ENCODE peak calls at places on chromosomes 3 and 15, in four cellular contexts. One of them, this sample, is unnamed.

GRCh38 chr3:117919611-117920010 is 1115.0 kb downstream of the IGSF11 start:
- DNase-seq in A549: no peak
- DNase-seq in K562: no peak
- DNase-seq in GM12878: no peak
- DNase-seq in this sample: no peak

GRCh38 chr3:192929755-192930491 is 12.3 kb upstream of the MB21D2 start:
- DNase-seq in A549: no peak
- DNase-seq in K562: no peak
- DNase-seq in GM12878: no peak
- DNase-seq in this sample: no peak

GRCh38 chr3:66302288-66302687 is 81.5 kb downstream of the SLC25A26 start:
- DNase-seq in A549: no peak
- DNase-seq in K562: no peak
- DNase-seq in GM12878: no peak
- DNase-seq in this sample: no peak

GRCh38 chr15:36925671-36926421 is 174.5 kb downstream of the MEIS2 start:
- DNase-seq in A549: no peak
- DNase-seq in K562: no peak
- DNase-seq in GM12878: no peak
- DNase-seq in this sample: no peak

GRCh38 chr15:82968066-82968465 is 15.5 kb upstream of the HOMER2 start:
- DNase-seq in A549: no peak
- DNase-seq in K562: no peak
- DNase-seq in GM12878: no peak
- DNase-seq in this sample: no peak

GRCh38 chr3:158103131-158103955 is 2.9 kb downstream of the SHOX2 start:
- DNase-seq in A549: no peak
- DNase-seq in K562: no peak
- DNase-seq in GM12878: no peak
- DNase-seq in this sample: no peak

GRCh38 chr3:39181408-39182335 is 10.7 kb downstream of the XIRP1 start:
- DNase-seq in A549: no peak
- DNase-seq in K562: no peak
- DNase-seq in GM12878: no peak
- DNase-seq in this sample: no peak

GRCh38 chr3:196016485-196016884 is 65.4 kb downstream of the TFRC start:
- DNase-seq in A549: no peak
- DNase-seq in K562: no peak
- DNase-seq in GM12878: no peak
- DNase-seq in this sample: peak; percentile 83

GRCh38 chr3:73291541-73291940 is 230.1 kb downstream of the EBLN2 start:
- DNase-seq in A549: no peak
- DNase-seq in K562: no peak
- DNase-seq in GM12878: no peak
- DNase-seq in this sample: no peak

GRCh38 chr15:51864408-51865056 is 35.1 kb downstream of the TMOD3 start:
- DNase-seq in A549: no peak
- DNase-seq in K562: no peak
- DNase-seq in GM12878: no peak
- DNase-seq in this sample: peak; percentile 47

GRCh38 chr3:195913382-195913781 is 5.0 kb upstream of the TNK2 start:
- DNase-seq in A549: no peak
- DNase-seq in K562: no peak
- DNase-seq in GM12878: no peak
- DNase-seq in this sample: peak; percentile 12

GRCh38 chr3:129526121-129526900 is 2.1 kb upstream of the RHO start:
- DNase-seq in A549: no peak
- DNase-seq in K562: no peak
- DNase-seq in GM12878: peak; percentile 25
- DNase-seq in this sample: peak; percentile 8

GRCh38 chr15:80780416-80781221 is 1.4 kb downstream of the CEMIP start:
- DNase-seq in A549: peak; percentile 41
- DNase-seq in K562: peak; percentile 38
- DNase-seq in GM12878: no peak
- DNase-seq in this sample: peak; percentile 62

GRCh38 chr3:106392905-106393304 is 524.1 kb upstream of the CBLB start:
- DNase-seq in A549: no peak
- DNase-seq in K562: no peak
- DNase-seq in GM12878: no peak
- DNase-seq in this sample: peak; percentile 26

GRCh38 chr15:93331545-93332117 is 242.6 kb upstream of the RGMA start:
- DNase-seq in A549: no peak
- DNase-seq in K562: no peak
- DNase-seq in GM12878: no peak
- DNase-seq in this sample: no peak

GRCh38 chr15:70875001-70875782 is 17.0 kb downstream of the THAP10 start:
- DNase-seq in A549: peak; percentile 42
- DNase-seq in K562: no peak
- DNase-seq in GM12878: no peak
- DNase-seq in this sample: peak; percentile 58

GRCh38 chr15:73724211-73724610 is 28.9 kb downstream of the INSYN1 start:
- DNase-seq in A549: no peak
- DNase-seq in K562: no peak
- DNase-seq in GM12878: no peak
- DNase-seq in this sample: no peak

GRCh38 chr3:112503304-112503972 is 4.2 kb upstream of the BTLA start:
- DNase-seq in A549: no peak
- DNase-seq in K562: no peak
- DNase-seq in GM12878: no peak
- DNase-seq in this sample: no peak

GRCh38 chr3:165193392-165194268 is 2.6 kb downstream of the SLITRK3 start:
- DNase-seq in A549: no peak
- DNase-seq in K562: no peak
- DNase-seq in GM12878: no peak
- DNase-seq in this sample: no peak

GRCh38 chr15:99197861-99198260 is 51.5 kb downstream of the TTC23 start:
- DNase-seq in A549: no peak
- DNase-seq in K562: no peak
- DNase-seq in GM12878: no peak
- DNase-seq in this sample: peak; percentile 44

GRCh38 chr3:105944281-105944680 is 75.5 kb upstream of the CBLB start:
- DNase-seq in A549: no peak
- DNase-seq in K562: no peak
- DNase-seq in GM12878: no peak
- DNase-seq in this sample: peak; percentile 58

GRCh38 chr3:79032686-79033318 is 735.0 kb downstream of the ROBO1 start:
- DNase-seq in A549: peak; percentile 69
- DNase-seq in K562: no peak
- DNase-seq in GM12878: no peak
- DNase-seq in this sample: peak; percentile 67

GRCh38 chr15:33234019-33234418 is 39.5 kb upstream of the FMN1 start:
- DNase-seq in A549: peak; percentile 65
- DNase-seq in K562: no peak
- DNase-seq in GM12878: no peak
- DNase-seq in this sample: peak; percentile 45

GRCh38 chr15:94576889-94577533 is 345.6 kb downstream of the MCTP2 start:
- DNase-seq in A549: peak; percentile 26
- DNase-seq in K562: peak; percentile 52
- DNase-seq in GM12878: no peak
- DNase-seq in this sample: no peak

GRCh38 chr3:15585111-15585844 is 16.1 kb downstream of the HACL1 start:
- DNase-seq in A549: no peak
- DNase-seq in K562: no peak
- DNase-seq in GM12878: no peak
- DNase-seq in this sample: peak; percentile 30

GRCh38 chr15:37877851-37878577 is 56.4 kb upstream of the TMCO5A start:
- DNase-seq in A549: no peak
- DNase-seq in K562: no peak
- DNase-seq in GM12878: no peak
- DNase-seq in this sample: peak; percentile 92

GRCh38 chr3:53154731-53155320 is 6.2 kb upstream of the PRKCD start:
- DNase-seq in A549: no peak
- DNase-seq in K562: no peak
- DNase-seq in GM12878: no peak
- DNase-seq in this sample: no peak

GRCh38 chr3:171753665-171754408 is 56.4 kb downstream of the PLD1 start:
- DNase-seq in A549: no peak
- DNase-seq in K562: no peak
- DNase-seq in GM12878: no peak
- DNase-seq in this sample: peak; percentile 86

GRCh38 chr15:64774556-64775523 is 549 bp downstream of the RBPMS2 start:
- DNase-seq in A549: peak; percentile 33
- DNase-seq in K562: peak; percentile 53
- DNase-seq in GM12878: no peak
- DNase-seq in this sample: no peak

GRCh38 chr3:52319921-52320595 is 3.9 kb downstream of the DNAH1 start:
- DNase-seq in A549: no peak
- DNase-seq in K562: no peak
- DNase-seq in GM12878: no peak
- DNase-seq in this sample: no peak

GRCh38 chr3:125267460-125267859 is 54.9 kb upstream of the SLC12A8 start:
- DNase-seq in A549: no peak
- DNase-seq in K562: no peak
- DNase-seq in GM12878: no peak
- DNase-seq in this sample: no peak

GRCh38 chr3:125262155-125262554 is 49.6 kb upstream of the SLC12A8 start:
- DNase-seq in A549: no peak
- DNase-seq in K562: no peak
- DNase-seq in GM12878: no peak
- DNase-seq in this sample: no peak

GRCh38 chr3:125261031-125261430 is 48.5 kb upstream of the SLC12A8 start:
- DNase-seq in A549: no peak
- DNase-seq in K562: no peak
- DNase-seq in GM12878: no peak
- DNase-seq in this sample: no peak

GRCh38 chr3:125271127-125271526 is 58.6 kb upstream of the SLC12A8 start:
- DNase-seq in A549: no peak
- DNase-seq in K562: no peak
- DNase-seq in GM12878: no peak
- DNase-seq in this sample: no peak

DNA sequence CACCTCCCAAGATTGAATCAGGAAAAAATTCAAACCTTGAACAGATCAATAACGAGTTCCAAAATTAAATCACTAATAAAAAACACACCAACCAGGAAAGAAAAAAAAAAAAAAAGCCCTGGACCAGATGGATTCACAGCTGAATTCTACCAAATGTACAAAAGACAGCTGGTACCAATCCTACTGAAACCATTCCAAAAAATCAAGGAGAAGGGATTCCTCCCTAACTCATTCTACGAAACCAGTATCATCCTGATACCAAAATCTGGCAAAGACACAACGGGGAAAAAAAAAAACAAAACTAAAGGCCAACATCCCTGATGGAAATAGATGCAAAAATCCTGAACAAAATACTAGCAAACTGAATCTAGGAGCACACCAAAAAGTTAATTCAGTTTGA is 54.4 kb upstream of the SLC12A8 start:
- DNase-seq in A549: no peak
- DNase-seq in K562: no peak
- DNase-seq in GM12878: no peak
- DNase-seq in this sample: no peak
- TF ChIP-seq POLR2A in A549: no peak
- TF ChIP-seq POLR2A in K562: no peak
- TF ChIP-seq POLR2A in GM12878: no peak
- TF ChIP-seq POLR2A in this sample: no peak

DNA sequence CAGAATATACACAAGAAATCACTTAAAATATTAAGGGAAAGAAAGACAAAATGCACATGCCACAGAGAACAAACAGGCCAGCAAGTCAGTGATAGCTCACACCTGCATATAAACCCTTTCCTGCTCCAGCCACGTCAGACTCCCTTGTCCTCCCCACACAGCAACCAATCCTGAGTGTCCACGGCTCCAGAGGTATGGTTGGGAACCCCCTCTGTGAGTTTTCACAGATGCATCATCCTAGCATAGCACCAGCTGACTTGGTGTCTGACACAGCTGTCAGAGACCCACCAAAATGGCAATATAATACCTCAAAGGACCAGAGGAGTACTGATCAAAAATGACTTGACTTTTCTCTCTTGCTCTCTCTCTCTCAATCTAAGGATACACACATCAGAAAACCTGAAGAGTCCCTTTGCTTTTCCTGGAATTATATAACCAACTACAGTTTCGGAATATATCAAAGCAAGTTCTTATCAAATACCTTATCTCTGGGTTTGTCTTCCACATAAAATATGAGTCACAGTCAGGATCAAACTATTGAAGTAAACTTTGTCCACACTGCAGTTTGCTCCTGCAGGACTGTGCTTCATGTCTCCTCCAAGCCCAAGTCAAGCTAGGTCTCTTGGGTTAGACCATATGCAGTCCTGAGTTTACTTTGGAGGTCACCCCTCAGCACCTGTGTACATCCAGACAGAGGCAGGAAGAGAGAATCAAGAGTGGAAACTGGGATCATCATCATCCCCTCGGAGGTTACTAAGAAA is 187.1 kb upstream of the THBS1 start:
- DNase-seq in A549: peak; percentile 14
- DNase-seq in K562: no peak
- DNase-seq in GM12878: no peak
- DNase-seq in this sample: no peak
- TF ChIP-seq ELK1 in A549: no peak
- TF ChIP-seq ELK1 in K562: no peak
- TF ChIP-seq ELK1 in GM12878: no peak
- TF ChIP-seq ELK1 in this sample: no peak

GRCh38 chr15:66497502-66498455 is at the start of gene SNAPC5:
- DNase-seq in A549: peak; percentile 96
- DNase-seq in K562: peak; percentile 84
- DNase-seq in GM12878: peak; percentile 72
- DNase-seq in this sample: peak; percentile 91
- TF ChIP-seq POLR2A in A549: peak; percentile 87
- TF ChIP-seq POLR2A in K562: peak; percentile 87
- TF ChIP-seq POLR2A in GM12878: peak; percentile 93
- TF ChIP-seq POLR2A in this sample: peak; percentile 71

GRCh38 chr3:58048301-58048700 is 40.1 kb downstream of the FLNB start:
- DNase-seq in A549: no peak
- DNase-seq in K562: no peak
- DNase-seq in GM12878: no peak
- DNase-seq in this sample: no peak
- TF ChIP-seq ELK1 in A549: no peak
- TF ChIP-seq ELK1 in K562: no peak
- TF ChIP-seq ELK1 in GM12878: no peak
- TF ChIP-seq ELK1 in this sample: no peak

This sample was measured in IMR-90.